ENCODE peak calls at places on chromosomes 4 and X, in four cellular contexts. X is stimulated activated naive B cell treated with anti-CD40 and anti-IgM and Interleukin-4, amounts not matched to agents 10 μg/mL and 1 μg/mL and 100 μg/mL, for 72 hours; Y is iPS-NIHi11; N is sciatic nerve. I is an unnamed sample.
A peak's percentile ranks its signal among the peaks of the same experiment; 100 is the strongest.

GRCh38 chr4:130424211-130424610 is 1328.3 kb downstream of the C4orf33 start:
- DNase-seq in N (no peak), X (no peak), Y (no peak), I (no peak)

GRCh38 chr4:152956650-152957436 is 20.7 kb downstream of the FHDC1 start:
- DNase-seq in N (no peak), Y (no peak), X (no peak), I (no peak)

GRCh38 chrX:71493111-71493613 is 39.7 kb upstream of the OGT start:
- DNase-seq in X (no peak), N (peak; percentile 61), Y (no peak), I (no peak)

GRCh38 chrX:149871940-149872339 is 9.0 kb upstream of the MAGEA8 start:
- DNase-seq in N (no peak), Y (peak; percentile 22), X (peak; percentile 39), I (no peak)

GRCh38 chrX:47316276-47317025 is 53.9 kb upstream of the ZNF157 start:
- DNase-seq in N (no peak), Y (peak; percentile 51), X (no peak), I (no peak)

GRCh38 chrX:109475174-109475891 is 6.6 kb downstream of the GUCY2F start:
- DNase-seq in X (no peak), Y (peak; percentile 35), N (peak; percentile 59), I (peak; percentile 1)

GRCh38 chrX:22247169-22247568 is 25.5 kb upstream of the CBLL2 start:
- DNase-seq in X (no peak), N (no peak), Y (no peak), I (no peak)

GRCh38 chr4:76836860-76837564 is 60.9 kb downstream of the SOWAHB start:
- DNase-seq in N (no peak), X (no peak), Y (no peak), I (no peak)

GRCh38 chrX:37380920-37381319 is 31.8 kb downstream of the PRRG1 start:
- DNase-seq in Y (no peak), X (no peak), N (no peak), I (no peak)

GRCh38 chr4:141027421-141027820 is 105.8 kb downstream of the RNF150 start:
- DNase-seq in X (no peak), Y (peak; percentile 13), N (no peak), I (no peak)

GRCh38 chr4:68904786-68905185 is 46.8 kb downstream of the UGT2A3 start:
- DNase-seq in N (no peak), X (no peak), Y (peak; percentile 19), I (no peak)

GRCh38 chr4:150078996-150079581 is 844 bp downstream of the DCLK2 start:
- DNase-seq in Y (peak; percentile 60), N (peak; percentile 69), X (peak; percentile 39), I (no peak)

GRCh38 chrX:38086451-38087215 is 80.3 kb downstream of the SYTL5 start:
- DNase-seq in N (no peak), Y (no peak), X (no peak), I (no peak)

GRCh38 chr4:123163501-123163900 is 233.1 kb upstream of the SPRY1 start:
- DNase-seq in N (no peak), X (no peak), Y (no peak), I (no peak)

GRCh38 chr4:128275351-128275750 is 12.3 kb downstream of the PGRMC2 start:
- DNase-seq in N (no peak), X (no peak), Y (no peak), I (no peak)

GRCh38 chr4:60619531-60620305 is 580.4 kb upstream of the ADGRL3 start:
- DNase-seq in X (no peak), Y (no peak), N (no peak), I (no peak)

GRCh38 chr4:158814636-158815035 is 45.8 kb downstream of the FNIP2 start:
- DNase-seq in Y (no peak), X (no peak), N (no peak), I (no peak)

GRCh38 chr4:151195801-151196200 is 81.2 kb upstream of the PRSS48 start:
- DNase-seq in X (no peak), Y (no peak), N (no peak), I (no peak)

GRCh38 chrX:100980608-100981497 is 11.3 kb downstream of the ARL13A start:
- DNase-seq in N (peak; percentile 54), X (no peak), Y (peak; percentile 3), I (no peak)

GRCh38 chr4:155676430-155676825 is 9.8 kb downstream of the GUCY1A1 start:
- DNase-seq in Y (no peak), X (no peak), N (no peak), I (no peak)